ENCODE peak calls at places on chromosomes 11 and 22, in ten cellular contexts. B, U, T, X, C, F, O, P, N and L are unnamed samples.
A peak's percentile ranks its signal among the peaks of the same experiment; 100 is the strongest.

GRCh38 chr22:31344369-31345330 is 1.5 kb downstream of the PATZ1 start:
- DNase-seq in B (peak; percentile 26), U (peak; percentile 41), T (no peak), X (peak; percentile 39), C (peak; percentile 65), F (no peak), O (no peak), P (peak; percentile 42), N (peak; percentile 56), L (no peak)

GRCh38 chr22:33519140-33519973 is 400.9 kb downstream of the LARGE1 start:
- DNase-seq in B (peak; percentile 54), U (peak; percentile 67), T (peak; percentile 28), X (peak; percentile 30), C (peak; percentile 84), F (peak; percentile 68), O (no peak), P (peak; percentile 72), N (peak; percentile 24), L (no peak)

GRCh38 chr22:50218996-50219727 is 18.4 kb downstream of the SELENOO start:
- DNase-seq in B (peak; percentile 48), U (peak; percentile 81), T (no peak), X (peak; percentile 88), C (no peak), F (peak; percentile 49), O (peak; percentile 24), P (peak; percentile 47), N (no peak), L (peak; percentile 82)

GRCh38 chr22:40055143-40055926 is 60.6 kb downstream of the FAM83F start:
- DNase-seq in B (no peak), U (no peak), T (no peak), X (no peak), C (peak; percentile 31), F (peak; percentile 82), O (no peak), P (peak; percentile 45), N (peak; percentile 45), L (no peak)

GRCh38 chr11:116109228-116109627 is 605.0 kb upstream of the CADM1 start:
- DNase-seq in B (peak; percentile 27), U (peak; percentile 68), T (no peak), X (peak; percentile 34), C (no peak), F (no peak), O (no peak), P (peak; percentile 80), N (no peak), L (no peak)

GRCh38 chr11:65613091-65613928 is 711 bp downstream of the MAP3K11 start:
- DNase-seq in B (no peak), U (no peak), T (no peak), X (no peak), C (peak; percentile 19), F (no peak), O (no peak), P (peak; percentile 6), N (no peak), L (no peak)

GRCh38 chr22:27335102-27335660 is 466.4 kb downstream of the MN1 start:
- DNase-seq in B (no peak), U (no peak), T (no peak), X (peak; percentile 5), C (no peak), F (no peak), O (no peak), P (no peak), N (no peak), L (no peak)

GRCh38 chr11:20355221-20356219 is 8.0 kb upstream of the HTATIP2 start:
- DNase-seq in B (peak; percentile 60), U (no peak), T (no peak), X (no peak), C (peak; percentile 35), F (peak; percentile 59), O (peak; percentile 31), P (peak; percentile 54), N (peak; percentile 41), L (no peak)

GRCh38 chr11:127274328-127274676 is 273.7 kb upstream of the KIRREL3 start:
- DNase-seq in B (no peak), U (no peak), T (no peak), X (no peak), C (no peak), F (no peak), O (no peak), P (no peak), N (no peak), L (no peak)